ENCODE peak calls at places on chromosomes 5 and 9, in four cellular contexts. Y is A549, H is transverse colon, K is K562. J is an unnamed sample.

GRCh38 chr5:141373673-141374317 is at the start of gene PCDHGA6:
- DNase-seq in Y (no peak), H (no peak), K (no peak), J (peak)

GRCh38 chr9:123353984-123354591 is 1.9 kb upstream of the CRB2 start:
- DNase-seq in Y (peak), H (peak), K (peak), J (peak)

GRCh38 chr5:61974680-61975079 is 331.3 kb upstream of the KIF2A start:
- DNase-seq in Y (no peak), H (no peak), K (no peak), J (no peak)

GRCh38 chr5:165630211-165630866 is 2124.9 kb downstream of the MAT2B start:
- DNase-seq in Y (peak), H (peak), K (peak), J (peak)

GRCh38 chr5:179141867-179142266 is 81.7 kb downstream of the ZNF354C start:
- DNase-seq in Y (no peak), H (no peak), K (no peak), J (no peak)

GRCh38 chr5:66960373-66961137 is 236.0 kb downstream of the CD180 start:
- DNase-seq in Y (peak), H (peak), K (no peak), J (no peak)

GRCh38 chr9:24832307-24832706 is 286.6 kb upstream of the IZUMO3 start:
- DNase-seq in Y (peak), H (no peak), K (no peak), J (no peak)

GRCh38 chr5:107593009-107593408 is 77.7 kb downstream of the EFNA5 start:
- DNase-seq in Y (no peak), H (no peak), K (no peak), J (no peak)

GRCh38 chr9:108684288-108685025 is 171.3 kb downstream of the ACTL7B start:
- DNase-seq in Y (no peak), H (no peak), K (no peak), J (no peak)

GRCh38 chr9:2622361-2623045 is 916 bp downstream of the VLDLR start:
- DNase-seq in Y (no peak), H (peak), K (no peak), J (no peak)

GRCh38 chr5:1836176-1836890 is 35.1 kb downstream of the NDUFS6 start:
- DNase-seq in Y (no peak), H (no peak), K (no peak), J (peak)

GRCh38 chr9:88745281-88746001 is 210.5 kb downstream of the NXNL2 start:
- DNase-seq in Y (no peak), H (peak), K (no peak), J (no peak)

GRCh38 chr9:137095664-137096517 is 9.1 kb downstream of the MAN1B1 start:
- DNase-seq in Y (no peak), H (peak), K (no peak), J (peak)

GRCh38 chr9:123753669-123754307 is 176.1 kb downstream of the DENND1A start:
- DNase-seq in Y (no peak), H (no peak), K (no peak), J (no peak)

GRCh38 chr5:95995947-95996489 is 34.4 kb upstream of the ELL2 start:
- DNase-seq in Y (no peak), H (no peak), K (no peak), J (no peak)
- TF ChIP-seq EP300 in Y (no peak), H (no peak), K (no peak), J (no peak)

GRCh38 chr5:5025098-5025773 is 114.9 kb upstream of the ADAMTS16 start:
- DNase-seq in Y (no peak), H (no peak), K (no peak), J (no peak)

GRCh38 chr5:5031665-5032064 is 108.5 kb upstream of the ADAMTS16 start:
- DNase-seq in Y (no peak), H (no peak), K (no peak), J (no peak)

GRCh38 chr5:5026407-5026780 is 113.7 kb upstream of the ADAMTS16 start:
- DNase-seq in Y (no peak), H (no peak), K (no peak), J (peak)

GRCh38 chr5:5021436-5021835 is 118.7 kb upstream of the ADAMTS16 start:
- DNase-seq in Y (no peak), H (no peak), K (no peak), J (no peak)

GRCh38 chr5:5025774-5026406 is 114.2 kb upstream of the ADAMTS16 start:
- DNase-seq in Y (peak), H (no peak), K (peak), J (no peak)
- H3K4me3 ChIP-seq in Y (peak), H (no peak), K (peak), J (no peak)

GRCh38 chr5:115625579-115626443 is at the start of gene TMED7:
- DNase-seq in Y (peak), H (peak), K (peak), J (peak)
- TF ChIP-seq EP300 in Y (no peak), H (peak), K (peak), J (no peak)

DNA sequence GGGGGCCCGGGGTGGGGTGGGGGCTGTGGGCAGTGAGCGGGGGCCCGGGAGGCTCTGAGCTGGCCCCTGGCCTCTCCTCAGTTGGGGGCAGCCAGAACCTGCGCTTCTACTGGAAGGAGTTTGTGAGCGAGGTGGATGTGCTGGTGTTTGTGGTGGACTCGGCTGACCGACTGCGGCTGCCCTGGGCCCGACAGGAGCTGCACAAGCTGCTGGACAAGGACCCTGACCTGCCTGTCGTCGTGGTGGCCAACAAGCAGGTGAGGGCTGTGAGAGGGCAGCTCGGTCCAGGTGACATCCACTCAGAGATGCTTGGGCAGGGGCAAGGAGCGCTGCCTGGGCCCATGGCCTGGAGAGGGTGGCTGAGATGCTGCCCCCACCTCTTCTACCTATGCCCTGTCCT is 3.4 kb downstream of the ARL10 start:
- DNase-seq in Y (no peak), H (no peak), K (no peak), J (no peak)
- H3K4me3 ChIP-seq in Y (no peak), H (no peak), K (no peak), J (no peak)

GRCh38 chr5:18072600-18072999 is 438.3 kb downstream of the TAF11L14 start:
- DNase-seq in Y (no peak), H (no peak), K (no peak), J (no peak)

DNA sequence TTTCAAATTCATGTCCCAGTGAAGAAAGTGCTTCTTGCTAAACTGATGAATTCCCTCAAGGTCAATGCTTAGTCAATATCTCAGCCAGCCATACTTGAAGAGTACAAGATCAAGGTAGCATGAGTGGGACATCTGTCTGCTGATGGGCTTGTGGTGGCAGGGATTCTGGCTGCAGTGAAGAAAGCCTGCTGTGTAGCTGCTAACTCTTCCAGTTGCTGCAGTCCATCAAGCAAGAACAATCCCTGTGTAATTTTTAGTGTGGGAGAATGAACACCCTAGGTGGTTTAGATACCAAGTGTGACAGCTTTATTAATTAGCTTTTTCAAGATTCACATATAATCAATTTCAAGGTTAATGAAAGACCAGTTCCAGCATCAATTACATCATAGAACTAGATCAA is 443.9 kb downstream of the TAF11L14 start:
- DNase-seq in Y (no peak), H (no peak), K (no peak), J (no peak)
- TF ChIP-seq EP300 in Y (no peak), H (no peak), K (no peak), J (no peak)

DNA sequence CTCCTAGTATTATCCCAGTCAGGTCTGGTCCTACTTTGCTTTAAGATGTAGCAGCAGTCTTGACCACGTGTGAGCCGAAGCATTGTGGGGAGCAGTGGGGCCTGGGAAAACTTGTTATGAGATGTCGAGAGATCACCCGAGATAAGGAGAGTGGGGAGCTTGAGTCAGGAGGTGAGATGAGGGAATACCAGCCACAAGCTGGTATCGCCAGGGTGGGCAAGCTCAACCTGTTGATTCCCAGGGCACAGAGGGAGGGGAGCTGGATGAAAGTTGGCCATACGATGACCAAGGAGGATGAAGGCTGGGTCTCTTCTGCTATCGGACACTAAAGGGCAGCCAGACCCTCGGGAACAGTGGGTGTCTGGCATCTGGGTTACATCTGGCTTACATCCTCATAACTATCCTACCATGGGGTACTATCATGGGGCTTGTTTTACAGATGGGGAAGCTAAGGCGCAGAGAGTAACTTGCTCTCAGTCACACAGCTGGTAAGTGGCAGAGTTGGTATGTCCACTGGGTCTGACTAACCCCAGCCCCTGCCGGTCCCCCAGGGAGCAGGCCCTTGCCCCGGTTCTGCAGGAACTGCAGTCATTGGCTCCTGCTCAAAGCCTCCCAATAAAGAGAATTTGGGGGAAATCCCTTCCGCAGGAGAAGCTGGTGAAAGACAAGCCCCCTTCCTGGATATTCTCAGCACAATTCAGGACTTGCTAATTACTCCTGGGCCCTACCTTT is 13.4 kb upstream of the TIFAB start:
- DNase-seq in Y (no peak), H (no peak), K (no peak), J (no peak)
- H3K4me3 ChIP-seq in Y (no peak), H (no peak), K (no peak), J (no peak)

DNA sequence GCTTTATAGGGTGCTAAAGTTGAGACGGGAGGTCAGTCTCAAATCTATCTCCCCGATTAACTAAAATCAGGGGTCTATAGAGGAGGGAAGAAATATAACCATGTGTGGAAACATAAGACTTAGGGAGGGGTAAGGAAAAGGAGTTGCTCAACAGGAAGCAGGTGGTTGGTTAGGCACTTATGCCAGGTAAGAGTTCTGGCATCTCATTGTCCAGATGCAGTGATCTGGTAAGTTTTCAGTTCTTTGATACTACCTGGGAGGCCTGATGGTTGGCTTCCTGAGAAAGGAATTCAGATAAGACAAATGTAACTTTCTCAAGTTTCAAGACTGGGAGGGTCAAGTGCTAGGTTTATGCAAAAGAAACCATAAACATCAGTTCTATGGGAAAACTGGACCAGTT is 47.7 kb downstream of the CERT1 start:
- DNase-seq in Y (no peak), H (no peak), K (no peak), J (no peak)
- TF ChIP-seq EP300 in Y (no peak), H (no peak), K (no peak), J (no peak)

GRCh38 chr9:35103660-35104191 is 795 bp upstream of the STOML2 start:
- DNase-seq in Y (no peak), H (no peak), K (no peak), J (no peak)
- H3K4me3 ChIP-seq in Y (peak), H (peak), K (peak), J (peak)

J was measured in upper lobe of left lung.